ENCODE peak calls at places on chromosomes 11 and 22, in seven cellular contexts. One of them, this sample, is unnamed. For H3K79me1, the result is how much of the 10 kb centered on the place peaks cover.

GRCh38 chr11:103609117-103610066 is 427.0 kb upstream of the DDI1 start:
- DNase-seq in neuronal stem cell: no peak
- DNase-seq in H9: peak
- DNase-seq in IMR-90: peak
- DNase-seq in mesenchymal stem cell: peak
- DNase-seq in trophoblast cell: no peak
- DNase-seq in H1: no peak
- DNase-seq in this sample: peak

GRCh38 chr11:111059726-111060125 is 185.8 kb upstream of the POU2AF2 start:
- DNase-seq in neuronal stem cell: no peak
- DNase-seq in H9: no peak
- DNase-seq in IMR-90: peak
- DNase-seq in mesenchymal stem cell: no peak
- DNase-seq in trophoblast cell: peak
- DNase-seq in H1: no peak
- DNase-seq in this sample: no peak

GRCh38 chr22:26691377-26691716 is 34.0 kb downstream of the MIAT start:
- DNase-seq in neuronal stem cell: no peak
- DNase-seq in H9: no peak
- DNase-seq in IMR-90: no peak
- DNase-seq in mesenchymal stem cell: no peak
- DNase-seq in trophoblast cell: no peak
- DNase-seq in H1: no peak
- DNase-seq in this sample: no peak

GRCh38 chr22:27179161-27179560 is 521.8 kb downstream of the MIAT start:
- DNase-seq in neuronal stem cell: no peak
- DNase-seq in H9: no peak
- DNase-seq in IMR-90: no peak
- DNase-seq in mesenchymal stem cell: no peak
- DNase-seq in trophoblast cell: no peak
- DNase-seq in H1: no peak
- DNase-seq in this sample: no peak

GRCh38 chr11:78217650-78218541 is 29.2 kb downstream of the USP35 start:
- DNase-seq in neuronal stem cell: no peak
- DNase-seq in H9: peak
- DNase-seq in IMR-90: no peak
- DNase-seq in mesenchymal stem cell: no peak
- DNase-seq in trophoblast cell: no peak
- DNase-seq in H1: no peak
- DNase-seq in this sample: no peak

GRCh38 chr22:49968313-49968830 is 7.8 kb downstream of the PIM3 start:
- DNase-seq in neuronal stem cell: no peak
- DNase-seq in H9: peak
- DNase-seq in IMR-90: no peak
- DNase-seq in mesenchymal stem cell: no peak
- DNase-seq in trophoblast cell: no peak
- DNase-seq in H1: peak
- DNase-seq in this sample: no peak

GRCh38 chr11:45725776-45726606 is 60.6 kb upstream of the CHST1 start:
- DNase-seq in neuronal stem cell: no peak
- DNase-seq in H9: no peak
- DNase-seq in IMR-90: no peak
- DNase-seq in mesenchymal stem cell: no peak
- DNase-seq in trophoblast cell: no peak
- DNase-seq in H1: no peak
- DNase-seq in this sample: no peak

GRCh38 chr11:5624489-5625278 is at the start of gene TRIM34:
- DNase-seq in neuronal stem cell: peak
- DNase-seq in H9: peak
- DNase-seq in IMR-90: peak
- DNase-seq in mesenchymal stem cell: peak
- DNase-seq in trophoblast cell: peak
- DNase-seq in H1: peak
- DNase-seq in this sample: peak

GRCh38 chr22:42270178-42270511 is 308 bp downstream of the TCF20 start:
- DNase-seq in neuronal stem cell: no peak
- DNase-seq in H9: no peak
- DNase-seq in IMR-90: no peak
- DNase-seq in mesenchymal stem cell: peak
- DNase-seq in trophoblast cell: no peak
- DNase-seq in H1: peak
- DNase-seq in this sample: peak

GRCh38 chr11:70483077-70483861 is 84.9 kb downstream of the CTTN start:
- DNase-seq in neuronal stem cell: no peak
- DNase-seq in H9: no peak
- DNase-seq in IMR-90: peak
- DNase-seq in mesenchymal stem cell: peak
- DNase-seq in trophoblast cell: peak
- DNase-seq in H1: no peak
- DNase-seq in this sample: peak

GRCh38 chr11:118827118-118827517 is 36.2 kb upstream of the DDX6 start:
- DNase-seq in neuronal stem cell: no peak
- DNase-seq in H9: no peak
- DNase-seq in IMR-90: no peak
- DNase-seq in mesenchymal stem cell: no peak
- DNase-seq in trophoblast cell: no peak
- DNase-seq in H1: no peak
- DNase-seq in this sample: no peak

GRCh38 chr22:26226538-26227297 is 57.5 kb downstream of the SEZ6L start:
- DNase-seq in neuronal stem cell: no peak
- DNase-seq in H9: no peak
- DNase-seq in IMR-90: no peak
- DNase-seq in mesenchymal stem cell: no peak
- DNase-seq in trophoblast cell: no peak
- DNase-seq in H1: no peak
- DNase-seq in this sample: no peak

GRCh38 chr11:68099474-68100405 is 21.4 kb downstream of the CHKA start:
- DNase-seq in neuronal stem cell: no peak
- DNase-seq in H9: no peak
- DNase-seq in IMR-90: no peak
- DNase-seq in mesenchymal stem cell: no peak
- DNase-seq in trophoblast cell: no peak
- DNase-seq in H1: no peak
- DNase-seq in this sample: peak

DNA sequence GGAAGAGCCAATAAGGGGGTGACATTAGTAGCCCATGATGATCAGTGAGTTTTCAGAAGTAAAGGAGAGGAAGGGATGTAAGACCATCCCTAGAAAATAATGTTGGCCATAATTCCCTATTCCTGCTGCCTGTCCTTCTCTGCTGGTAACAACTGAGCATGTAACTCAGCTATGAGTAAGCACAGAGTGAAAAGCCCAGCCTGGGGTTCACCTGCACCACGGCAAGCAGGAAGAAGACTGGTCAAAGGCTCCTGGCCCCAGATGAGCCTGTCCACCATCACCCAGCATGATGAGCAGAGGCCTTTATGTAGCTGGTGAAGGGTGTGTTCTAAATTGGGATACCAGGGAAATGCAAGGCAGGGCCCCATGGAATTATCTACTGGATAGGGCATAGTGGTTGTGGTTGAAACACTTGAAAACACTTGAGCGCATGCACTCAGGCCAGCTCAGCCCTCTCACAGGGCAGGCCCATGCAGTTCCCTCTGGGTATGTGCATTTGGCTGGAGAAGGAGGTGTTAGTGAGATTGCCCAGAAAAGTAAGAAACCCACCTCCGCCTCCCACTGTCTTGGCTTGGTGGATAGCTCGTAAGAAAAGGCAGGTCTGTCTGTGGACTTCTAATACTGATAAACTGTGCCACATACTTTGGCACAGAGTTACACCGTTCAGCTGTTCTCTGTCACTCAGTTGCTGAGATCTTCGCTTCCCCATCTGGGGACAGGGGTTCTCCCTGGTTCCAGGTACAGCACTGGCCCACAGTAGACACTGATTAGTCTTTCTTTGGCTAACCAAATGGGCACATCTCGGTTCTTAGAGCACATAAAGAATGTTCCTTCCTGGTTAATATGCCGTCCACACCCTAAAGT is 86.8 kb downstream of the AMOTL1 start:
- DNase-seq in neuronal stem cell: no peak
- DNase-seq in H9: no peak
- DNase-seq in IMR-90: no peak
- DNase-seq in mesenchymal stem cell: no peak
- DNase-seq in trophoblast cell: no peak
- DNase-seq in H1: no peak
- DNase-seq in this sample: no peak
- H3K79me1 ChIP-seq in neuronal stem cell: under half
- H3K79me1 ChIP-seq in H9: under half
- H3K79me1 ChIP-seq in IMR-90: under half
- H3K79me1 ChIP-seq in mesenchymal stem cell: under half
- H3K79me1 ChIP-seq in trophoblast cell: under half
- H3K79me1 ChIP-seq in H1: under half
- H3K79me1 ChIP-seq in this sample: under half

DNA sequence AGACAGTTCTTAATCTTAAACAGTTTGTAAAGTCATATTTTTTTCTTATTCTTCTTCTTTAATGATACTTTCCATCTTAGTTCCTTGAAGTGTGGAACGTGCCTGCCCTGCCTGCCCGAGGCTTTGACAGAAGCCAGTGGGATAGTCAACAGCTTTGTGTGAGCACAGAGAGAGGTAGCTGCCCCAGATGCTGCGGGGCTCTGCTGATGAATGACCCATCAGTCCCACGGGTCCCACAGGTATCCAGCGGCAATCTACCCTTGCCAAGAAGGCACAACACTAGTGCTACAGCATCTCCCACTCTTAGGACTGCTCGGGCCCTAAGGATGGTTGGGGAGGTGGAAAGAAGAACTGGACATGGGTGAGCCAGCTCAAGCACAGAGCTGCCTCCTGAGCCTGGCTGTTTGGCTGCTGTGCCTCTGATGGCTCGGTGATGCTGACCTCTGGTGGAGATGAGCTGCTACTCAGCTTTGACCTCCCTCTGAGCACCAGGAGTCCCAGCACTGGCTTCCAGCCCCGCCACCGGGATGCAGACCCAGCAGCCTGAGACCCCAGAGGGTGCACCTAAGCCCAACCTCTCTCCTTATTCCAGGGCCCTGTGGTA is 11.8 kb upstream of the APLNR start:
- DNase-seq in neuronal stem cell: peak
- DNase-seq in H9: peak
- DNase-seq in IMR-90: peak
- DNase-seq in mesenchymal stem cell: peak
- DNase-seq in trophoblast cell: peak
- DNase-seq in H1: peak
- DNase-seq in this sample: peak
- H4K8ac ChIP-seq in neuronal stem cell: no peak
- H4K8ac ChIP-seq in H9: no peak
- H4K8ac ChIP-seq in IMR-90: no peak
- H4K8ac ChIP-seq in mesenchymal stem cell: no peak
- H4K8ac ChIP-seq in trophoblast cell: no peak
- H4K8ac ChIP-seq in H1: no peak
- H4K8ac ChIP-seq in this sample: no peak

DNA sequence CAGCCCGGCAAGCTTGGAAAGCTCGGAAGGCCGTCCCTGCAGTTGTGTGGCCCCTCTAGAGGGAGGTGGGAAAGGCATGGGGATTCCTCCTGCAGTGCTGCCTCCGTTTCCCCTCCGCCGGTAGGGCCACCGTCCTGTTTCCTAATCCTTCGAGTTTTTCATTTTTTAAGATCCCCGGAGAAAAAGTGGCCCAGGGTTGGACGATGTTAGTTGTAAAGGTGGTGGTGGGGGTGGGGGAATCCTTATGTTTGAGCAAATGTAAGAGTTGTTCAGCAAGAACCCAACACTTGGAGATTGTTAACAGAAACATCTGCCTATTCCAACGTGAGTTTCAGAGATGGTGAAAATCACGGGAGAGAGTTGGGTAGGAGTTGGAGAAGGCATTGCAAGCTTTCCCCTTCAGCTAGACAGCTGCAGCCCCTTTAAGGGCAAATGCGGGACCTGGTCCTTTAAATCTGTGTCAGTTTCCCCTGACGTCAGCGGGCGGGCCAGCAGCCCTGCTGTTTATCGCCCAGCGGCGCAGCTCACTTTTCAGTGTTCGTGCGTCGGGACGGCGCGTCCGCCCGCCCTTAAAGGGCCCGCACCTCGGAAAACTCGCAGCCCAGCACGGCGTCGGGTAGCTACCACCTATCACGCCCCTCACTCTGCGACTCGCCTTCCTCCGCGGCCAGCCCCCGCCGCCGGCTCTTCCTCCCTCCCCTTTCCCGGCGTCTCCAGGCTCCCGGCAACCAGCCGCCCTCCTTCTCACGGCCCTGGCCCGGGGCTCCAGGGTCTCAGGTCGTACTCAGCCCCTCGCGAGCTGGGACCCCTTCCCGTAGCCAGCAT is at the start of gene SIDT2:
- DNase-seq in neuronal stem cell: peak
- DNase-seq in H9: peak
- DNase-seq in IMR-90: peak
- DNase-seq in mesenchymal stem cell: peak
- DNase-seq in trophoblast cell: peak
- DNase-seq in H1: peak
- DNase-seq in this sample: peak
- H3K79me1 ChIP-seq in neuronal stem cell: under half
- H3K79me1 ChIP-seq in H9: under half
- H3K79me1 ChIP-seq in IMR-90: under half
- H3K79me1 ChIP-seq in mesenchymal stem cell: under half
- H3K79me1 ChIP-seq in trophoblast cell: under half
- H3K79me1 ChIP-seq in H1: under half
- H3K79me1 ChIP-seq in this sample: under half

DNA sequence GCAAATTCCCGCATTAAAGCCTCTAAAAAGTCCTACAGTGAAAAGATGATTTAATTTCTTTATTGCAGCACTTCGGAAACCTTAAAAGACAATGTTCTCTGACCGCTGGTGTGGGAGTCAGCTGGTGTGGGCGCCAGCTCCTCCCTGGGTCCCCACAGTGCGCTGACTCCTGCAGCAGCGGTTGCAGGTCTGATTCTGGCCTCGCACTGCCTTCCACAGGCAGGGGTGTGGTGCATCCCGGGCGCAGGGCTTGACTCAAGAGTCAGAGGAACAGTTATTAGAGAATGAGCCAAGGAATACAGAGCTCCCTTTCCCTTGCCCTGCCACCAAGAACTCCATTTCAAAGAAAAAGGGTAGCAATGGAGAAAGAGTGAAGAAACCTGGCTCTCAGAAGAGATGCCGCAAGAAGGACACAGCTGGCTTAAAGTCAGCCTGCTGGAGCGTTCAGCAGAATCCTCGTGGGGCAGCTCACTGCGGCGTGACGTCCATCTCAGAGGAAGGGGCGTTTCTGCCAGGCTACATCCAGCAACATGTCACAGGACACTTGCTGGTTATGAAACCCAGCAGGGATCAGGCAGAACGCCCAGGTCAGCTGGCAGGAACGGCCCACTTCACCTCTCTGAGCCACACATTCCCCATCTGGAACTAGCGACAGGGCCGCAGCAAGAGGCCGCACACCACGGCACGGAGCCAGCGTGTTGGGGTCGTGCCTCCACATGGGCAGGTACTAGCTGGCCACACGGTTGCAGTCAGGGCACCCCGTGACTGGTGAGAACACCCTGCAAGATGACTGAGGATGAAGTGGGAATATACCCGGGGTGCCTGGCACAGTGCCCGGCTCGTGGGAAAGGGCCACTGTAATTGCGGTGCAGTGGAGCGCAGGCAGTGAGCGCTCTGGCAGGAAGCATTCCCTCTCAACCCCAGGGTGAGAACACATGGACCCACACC is 18.1 kb upstream of the EFCAB6 start:
- DNase-seq in neuronal stem cell: no peak
- DNase-seq in H9: no peak
- DNase-seq in IMR-90: peak
- DNase-seq in mesenchymal stem cell: no peak
- DNase-seq in trophoblast cell: no peak
- DNase-seq in H1: no peak
- DNase-seq in this sample: no peak
- H4K8ac ChIP-seq in neuronal stem cell: no peak
- H4K8ac ChIP-seq in H9: no peak
- H4K8ac ChIP-seq in IMR-90: peak
- H4K8ac ChIP-seq in mesenchymal stem cell: no peak
- H4K8ac ChIP-seq in trophoblast cell: no peak
- H4K8ac ChIP-seq in H1: no peak
- H4K8ac ChIP-seq in this sample: no peak

GRCh38 chr11:116062129-116062525 is 557.9 kb upstream of the CADM1 start:
- DNase-seq in neuronal stem cell: no peak
- DNase-seq in H9: no peak
- DNase-seq in IMR-90: no peak
- DNase-seq in mesenchymal stem cell: no peak
- DNase-seq in trophoblast cell: no peak
- DNase-seq in H1: no peak
- DNase-seq in this sample: no peak
- H3K79me1 ChIP-seq in neuronal stem cell: under half
- H3K79me1 ChIP-seq in H9: under half
- H3K79me1 ChIP-seq in IMR-90: under half
- H3K79me1 ChIP-seq in mesenchymal stem cell: under half
- H3K79me1 ChIP-seq in trophoblast cell: under half
- H3K79me1 ChIP-seq in H1: under half
- H3K79me1 ChIP-seq in this sample: under half

This sample was measured in mesendoderm.